ENCODE peak calls at places on chromosomes 6 and 20, in nine cellular contexts. D, S, J, O, B, Q, H, E and P are unnamed samples.

GRCh38 chr6:39440039-39440426 is 117.5 kb upstream of the KCNK16 start:
- DNase-seq in D (no peak), S (no peak), J (no peak), O (no peak), B (no peak), Q (no peak), H (no peak), E (peak; percentile 44), P (no peak)

GRCh38 chr20:6040540-6040939 is 13.3 kb downstream of the LRRN4 start:
- DNase-seq in D (no peak), S (no peak), J (no peak), O (no peak), B (no peak), Q (no peak), H (no peak), E (no peak), P (no peak)

GRCh38 chr6:98020222-98020621 is 737.2 kb upstream of the MMS22L start:
- DNase-seq in D (no peak), S (no peak), J (no peak), O (no peak), B (no peak), Q (no peak), H (no peak), E (no peak), P (no peak)

GRCh38 chr6:151891524-151891923 is 84.0 kb downstream of the ESR1 start:
- DNase-seq in D (no peak), S (no peak), J (no peak), O (no peak), B (no peak), Q (no peak), H (no peak), E (no peak), P (no peak)

GRCh38 chr6:46876126-46876525 is 45.6 kb downstream of the ADGRF5 start:
- DNase-seq in D (no peak), S (no peak), J (peak; percentile 37), O (peak; percentile 28), B (no peak), Q (no peak), H (no peak), E (peak; percentile 99), P (peak; percentile 74)

GRCh38 chr6:4313044-4313686 is 177.8 kb upstream of the ECI2 start:
- DNase-seq in D (no peak), S (no peak), J (peak; percentile 36), O (peak; percentile 96), B (peak; percentile 91), Q (no peak), H (no peak), E (peak; percentile 97), P (peak; percentile 98)

GRCh38 chr6:79466222-79466834 is 70.9 kb downstream of the LCA5 start:
- DNase-seq in D (no peak), S (no peak), J (no peak), O (peak; percentile 23), B (no peak), Q (no peak), H (no peak), E (peak; percentile 42), P (peak; percentile 69)

GRCh38 chr6:47103931-47104330 is 61.8 kb upstream of the ADGRF1 start:
- DNase-seq in D (no peak), S (no peak), J (no peak), O (peak; percentile 33), B (peak; percentile 27), Q (no peak), H (no peak), E (peak; percentile 90), P (peak; percentile 71)

GRCh38 chr20:57087705-57088104 is 178.7 kb downstream of the BMP7 start:
- DNase-seq in D (no peak), S (no peak), J (no peak), O (no peak), B (no peak), Q (no peak), H (no peak), E (no peak), P (no peak)

GRCh38 chr20:13492001-13492480 is 146.7 kb downstream of the TASP1 start:
- DNase-seq in D (no peak), S (no peak), J (no peak), O (peak; percentile 85), B (peak; percentile 86), Q (no peak), H (no peak), E (peak; percentile 74), P (peak; percentile 90)

GRCh38 chr6:111759836-111760785 is 113.1 kb downstream of the FYN start:
- DNase-seq in D (no peak), S (no peak), J (no peak), O (peak; percentile 91), B (peak; percentile 63), Q (no peak), H (no peak), E (peak; percentile 23), P (peak; percentile 90)

GRCh38 chr6:5995705-5996686 is 10.7 kb downstream of the NRN1 start:
- DNase-seq in D (peak; percentile 26), S (no peak), J (peak; percentile 84), O (peak; percentile 87), B (no peak), Q (peak; percentile 81), H (no peak), E (peak; percentile 4), P (peak; percentile 39)

GRCh38 chr6:5679696-5680494 is 326.8 kb downstream of the NRN1 start:
- DNase-seq in D (no peak), S (no peak), J (no peak), O (no peak), B (no peak), Q (no peak), H (no peak), E (no peak), P (no peak)

DNA sequence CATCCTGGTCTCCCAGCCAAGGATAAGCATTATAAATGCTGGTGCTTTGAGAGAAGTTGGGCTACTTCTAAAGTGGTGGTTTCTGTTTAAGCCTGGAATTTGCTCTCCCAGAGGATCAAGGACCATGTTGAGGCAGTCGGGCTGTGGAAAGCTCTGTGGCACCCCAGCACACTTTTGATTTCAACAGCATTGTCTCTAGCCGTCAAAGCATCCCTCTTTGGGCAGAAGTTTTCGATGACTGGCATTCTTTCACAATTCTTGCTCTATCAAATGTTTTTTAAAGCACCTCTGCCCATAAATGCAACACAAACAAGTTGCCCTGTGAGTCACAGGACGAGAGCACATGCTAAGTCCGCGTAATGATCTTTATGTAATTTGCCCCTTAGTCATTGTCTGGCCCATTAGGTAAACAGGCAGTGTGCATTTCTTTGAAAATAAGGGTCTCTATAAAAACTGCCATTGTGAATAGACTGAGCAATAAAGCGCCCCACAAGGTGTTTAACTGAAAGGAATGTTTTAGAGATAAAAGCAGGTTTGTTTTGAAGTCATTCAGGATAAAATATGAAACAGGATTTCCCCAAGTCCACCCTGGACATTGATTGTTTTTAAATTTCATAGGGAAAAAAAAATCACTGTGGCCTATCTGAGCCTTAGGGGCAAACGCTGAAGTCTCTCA is 44.7 kb upstream of the FOXQ1 start:
- DNase-seq in D (no peak), S (no peak), J (no peak), O (peak; percentile 50), B (peak; percentile 75), Q (no peak), H (no peak), E (peak; percentile 96), P (no peak)
- TF ChIP-seq CTCF in D (no peak), S (no peak), J (no peak), O (no peak), B (no peak), Q (no peak), H (no peak), E (no peak), P (no peak)

DNA sequence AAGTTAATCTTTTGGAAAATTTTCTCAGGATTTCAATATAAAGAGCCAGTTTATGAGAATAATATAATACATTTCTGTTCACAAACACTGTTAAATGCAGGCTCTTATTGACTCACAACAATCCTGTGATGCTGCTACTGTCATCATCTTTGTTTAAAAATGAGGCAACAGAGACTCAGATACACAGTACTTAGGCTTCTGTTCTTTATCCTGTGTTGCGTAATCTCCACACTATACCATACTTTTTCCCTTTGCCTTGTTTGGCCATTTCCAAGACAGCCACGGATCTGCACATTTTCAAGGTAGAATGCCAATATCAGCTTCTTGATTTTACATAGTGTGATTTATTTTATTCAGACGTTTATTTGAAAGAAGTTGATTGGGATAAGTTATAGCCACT is 699.0 kb upstream of the CITED2 start:
- DNase-seq in D (no peak), S (no peak), J (no peak), O (peak; percentile 67), B (no peak), Q (no peak), H (no peak), E (peak; percentile 57), P (peak; percentile 90)
- H3K4me3 ChIP-seq in D (no peak overlapping the region), S (no peak overlapping the region), J (no peak overlapping the region), O (no peak overlapping the region), B (no peak overlapping the region), Q (no peak overlapping the region), H (no peak overlapping the region), E (no peak overlapping the region), P (no peak overlapping the region)

GRCh38 chr6:27608916-27609883 is 136.3 kb upstream of the ZNF184 start:
- DNase-seq in D (peak; percentile 63), S (no peak), J (no peak), O (peak; percentile 58), B (no peak), Q (no peak), H (no peak), E (peak; percentile 82), P (peak; percentile 88)
- TF ChIP-seq CTCF in D (peak; percentile 40), S (peak; percentile 48), J (no peak), O (peak; percentile 68), B (peak; percentile 73), Q (peak; percentile 7), H (peak; percentile 85), E (peak; percentile 88), P (peak; percentile 87)

GRCh38 chr6:128567029-128567428 is 46.6 kb upstream of the PTPRK start:
- DNase-seq in D (no peak), S (no peak), J (no peak), O (peak; percentile 49), B (peak; percentile 42), Q (no peak), H (no peak), E (peak; percentile 74), P (no peak)

GRCh38 chr6:128569737-128570438 is 49.5 kb upstream of the PTPRK start:
- DNase-seq in D (no peak), S (no peak), J (no peak), O (peak; percentile 95), B (peak; percentile 80), Q (no peak), H (no peak), E (peak; percentile 84), P (peak; percentile 78)

GRCh38 chr6:128572286-128572685 is 51.9 kb upstream of the PTPRK start:
- DNase-seq in D (no peak), S (no peak), J (no peak), O (peak; percentile 60), B (no peak), Q (no peak), H (no peak), E (no peak), P (no peak)

GRCh38 chr6:128573036-128573435 is 52.6 kb upstream of the PTPRK start:
- DNase-seq in D (no peak), S (no peak), J (no peak), O (no peak), B (no peak), Q (no peak), H (no peak), E (no peak), P (no peak)

DNA sequence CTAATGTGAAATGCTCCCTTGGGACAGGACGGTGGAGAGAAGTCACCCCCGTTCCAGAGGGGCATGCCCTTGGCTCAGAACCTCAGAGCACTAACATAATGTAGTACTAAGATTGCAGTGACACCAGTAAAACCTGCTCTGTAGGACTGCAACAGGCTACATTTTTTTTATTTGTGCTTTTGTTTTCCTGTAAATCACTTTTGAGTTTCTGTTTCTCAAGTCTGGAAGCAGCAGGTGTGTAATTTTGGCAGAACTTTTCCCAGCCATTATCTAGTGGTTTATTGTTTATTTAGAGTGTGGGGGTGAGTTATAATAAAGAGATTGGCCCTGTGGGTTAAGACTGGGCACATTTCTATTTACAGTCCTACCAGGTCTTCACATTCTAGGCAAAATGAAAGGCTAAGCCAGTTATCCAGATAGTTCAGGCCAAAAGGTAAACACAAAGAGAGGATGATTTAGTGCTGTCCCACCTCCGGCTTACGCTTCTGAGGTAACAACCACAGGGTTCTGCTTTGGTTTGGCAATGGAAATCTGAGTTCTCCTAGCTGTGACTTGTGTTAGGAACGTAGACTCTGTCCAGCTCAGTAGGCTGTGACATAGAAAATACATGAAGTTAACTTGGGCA is 50.2 kb upstream of the PTPRK start:
- DNase-seq in D (no peak), S (no peak), J (no peak), O (no peak), B (no peak), Q (no peak), H (no peak), E (peak; percentile 69), P (no peak)
- H3K4me3 ChIP-seq in D (no peak overlapping the region), S (peak overlapping the region; percentile 21), J (peak overlapping the region; percentile 12), O (no peak overlapping the region), B (no peak overlapping the region), Q (no peak overlapping the region), H (no peak overlapping the region), E (peak overlapping the region; percentile 4), P (no peak overlapping the region)